ENCODE peak calls at places on chromosomes 7 and 10, in seven cellular contexts. One of them, this sample, is unnamed.

GRCh38 chr7:148079206-148079605 is 511.4 kb upstream of the C7orf33 start:
- DNase-seq in BJ: no peak
- DNase-seq in GM23338: no peak
- DNase-seq in cardiac muscle cell: no peak
- DNase-seq in transverse colon: no peak
- DNase-seq in DND-41: no peak
- DNase-seq in body of pancreas: no peak
- DNase-seq in this sample: no peak

GRCh38 chr7:137715101-137715500 is 131.7 kb downstream of the DGKI start:
- DNase-seq in BJ: no peak
- DNase-seq in GM23338: no peak
- DNase-seq in cardiac muscle cell: peak
- DNase-seq in transverse colon: no peak
- DNase-seq in DND-41: no peak
- DNase-seq in body of pancreas: no peak
- DNase-seq in this sample: no peak

GRCh38 chr7:107982918-107983389 is 20.0 kb downstream of the LAMB1 start:
- DNase-seq in BJ: peak
- DNase-seq in GM23338: no peak
- DNase-seq in cardiac muscle cell: no peak
- DNase-seq in transverse colon: no peak
- DNase-seq in DND-41: no peak
- DNase-seq in body of pancreas: no peak
- DNase-seq in this sample: no peak

GRCh38 chr10:120285408-120285807 is 171.6 kb upstream of the PLPP4 start:
- DNase-seq in BJ: no peak
- DNase-seq in GM23338: no peak
- DNase-seq in cardiac muscle cell: no peak
- DNase-seq in transverse colon: no peak
- DNase-seq in DND-41: no peak
- DNase-seq in body of pancreas: no peak
- DNase-seq in this sample: no peak

GRCh38 chr10:4645836-4646235 is 180.2 kb upstream of the AKR1E2 start:
- DNase-seq in BJ: no peak
- DNase-seq in GM23338: no peak
- DNase-seq in cardiac muscle cell: no peak
- DNase-seq in transverse colon: no peak
- DNase-seq in DND-41: no peak
- DNase-seq in body of pancreas: no peak
- DNase-seq in this sample: no peak

GRCh38 chr10:5873515-5873995 is 16.1 kb downstream of the ANKRD16 start:
- DNase-seq in BJ: peak
- DNase-seq in GM23338: peak
- DNase-seq in cardiac muscle cell: peak
- DNase-seq in transverse colon: peak
- DNase-seq in DND-41: peak
- DNase-seq in body of pancreas: peak
- DNase-seq in this sample: no peak

GRCh38 chr7:100467638-100468373 is 3.7 kb upstream of the SPACDR start:
- DNase-seq in BJ: no peak
- DNase-seq in GM23338: no peak
- DNase-seq in cardiac muscle cell: no peak
- DNase-seq in transverse colon: no peak
- DNase-seq in DND-41: no peak
- DNase-seq in body of pancreas: no peak
- DNase-seq in this sample: no peak

GRCh38 chr10:63480237-63480636 is 14.5 kb upstream of the JMJD1C start:
- DNase-seq in BJ: no peak
- DNase-seq in GM23338: no peak
- DNase-seq in cardiac muscle cell: no peak
- DNase-seq in transverse colon: peak
- DNase-seq in DND-41: no peak
- DNase-seq in body of pancreas: no peak
- DNase-seq in this sample: no peak

GRCh38 chr10:36448760-36449681 is 676.4 kb upstream of the ANKRD30A start:
- DNase-seq in BJ: no peak
- DNase-seq in GM23338: peak
- DNase-seq in cardiac muscle cell: peak
- DNase-seq in transverse colon: no peak
- DNase-seq in DND-41: no peak
- DNase-seq in body of pancreas: no peak
- DNase-seq in this sample: no peak

GRCh38 chr10:78844956-78845355 is 223.8 kb upstream of the ZMIZ1 start:
- DNase-seq in BJ: no peak
- DNase-seq in GM23338: peak
- DNase-seq in cardiac muscle cell: no peak
- DNase-seq in transverse colon: no peak
- DNase-seq in DND-41: no peak
- DNase-seq in body of pancreas: no peak
- DNase-seq in this sample: no peak

GRCh38 chr7:2807455-2807845 is 36.7 kb downstream of the GNA12 start:
- DNase-seq in BJ: no peak
- DNase-seq in GM23338: no peak
- DNase-seq in cardiac muscle cell: peak
- DNase-seq in transverse colon: no peak
- DNase-seq in DND-41: no peak
- DNase-seq in body of pancreas: no peak
- DNase-seq in this sample: no peak
- H3K4me3 ChIP-seq in BJ: no peak
- H3K4me3 ChIP-seq in GM23338: no peak
- H3K4me3 ChIP-seq in cardiac muscle cell: no peak
- H3K4me3 ChIP-seq in transverse colon: no peak
- H3K4me3 ChIP-seq in DND-41: no peak
- H3K4me3 ChIP-seq in body of pancreas: no peak
- H3K4me3 ChIP-seq in this sample: no peak

DNA sequence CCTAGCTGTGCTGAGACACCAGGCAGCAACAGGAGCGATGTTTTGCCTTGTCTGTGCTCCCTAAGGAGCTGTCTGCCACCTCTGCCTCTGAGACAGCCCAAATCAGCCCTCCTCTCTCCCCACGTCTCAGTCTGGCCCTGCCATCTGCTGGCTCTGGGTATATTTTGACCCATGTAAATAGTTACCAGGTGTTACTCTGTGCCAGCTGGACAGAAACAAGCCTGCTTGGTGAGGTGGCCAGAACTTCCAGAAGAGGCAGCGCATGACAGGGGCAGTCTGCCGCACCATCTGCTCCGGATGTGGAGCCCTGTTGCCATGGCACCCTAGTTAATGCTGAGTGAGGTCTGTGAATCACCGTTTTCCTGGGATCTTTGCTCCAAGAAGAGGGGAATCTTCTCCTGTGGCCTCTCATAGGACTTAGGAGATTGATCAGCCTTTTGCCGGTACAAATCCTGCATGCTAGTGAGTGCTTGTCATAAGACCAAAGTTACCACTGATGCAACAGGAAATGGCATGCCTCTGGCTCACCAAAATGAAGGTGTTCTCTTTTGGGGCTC is 31.8 kb downstream of the GSTO2 start:
- DNase-seq in BJ: peak
- DNase-seq in GM23338: no peak
- DNase-seq in cardiac muscle cell: peak
- DNase-seq in transverse colon: peak
- DNase-seq in DND-41: no peak
- DNase-seq in body of pancreas: peak
- DNase-seq in this sample: no peak
- TF ChIP-seq CTCF in BJ: no peak
- TF ChIP-seq CTCF in GM23338: no peak
- TF ChIP-seq CTCF in cardiac muscle cell: no peak
- TF ChIP-seq CTCF in transverse colon: no peak
- TF ChIP-seq CTCF in DND-41: no peak
- TF ChIP-seq CTCF in body of pancreas: no peak
- TF ChIP-seq CTCF in this sample: no peak

DNA sequence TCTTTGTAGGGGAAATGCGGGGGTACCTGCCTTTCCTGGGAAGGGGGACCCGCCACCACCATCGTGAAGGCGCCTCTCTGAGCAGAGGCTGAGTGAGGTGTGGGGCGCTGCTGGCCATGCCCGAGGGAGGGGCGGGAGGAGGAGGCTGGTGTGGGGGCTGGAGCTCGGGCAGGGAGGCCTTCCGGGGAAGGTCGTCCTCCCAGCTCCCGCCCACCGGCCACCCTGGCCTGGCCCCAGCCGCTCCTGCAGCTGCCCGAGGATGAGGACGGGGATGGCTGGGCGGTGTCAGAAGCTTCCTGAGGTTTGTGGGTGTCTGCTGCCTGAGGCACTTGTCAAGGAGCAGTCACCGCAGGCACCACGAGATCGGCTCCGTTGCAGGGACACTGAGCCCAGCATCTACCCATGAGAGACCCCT is 11.4 kb downstream of the PWWP2B start:
- DNase-seq in BJ: no peak
- DNase-seq in GM23338: peak
- DNase-seq in cardiac muscle cell: no peak
- DNase-seq in transverse colon: peak
- DNase-seq in DND-41: no peak
- DNase-seq in body of pancreas: peak
- DNase-seq in this sample: no peak
- H3K4me3 ChIP-seq in BJ: no peak
- H3K4me3 ChIP-seq in GM23338: peak
- H3K4me3 ChIP-seq in cardiac muscle cell: no peak
- H3K4me3 ChIP-seq in transverse colon: no peak
- H3K4me3 ChIP-seq in DND-41: no peak
- H3K4me3 ChIP-seq in body of pancreas: no peak
- H3K4me3 ChIP-seq in this sample: no peak

GRCh38 chr7:77370606-77371005 is 45.5 kb downstream of the GSAP start:
- DNase-seq in BJ: no peak
- DNase-seq in GM23338: no peak
- DNase-seq in cardiac muscle cell: no peak
- DNase-seq in transverse colon: no peak
- DNase-seq in DND-41: no peak
- DNase-seq in body of pancreas: no peak
- DNase-seq in this sample: no peak

GRCh38 chr7:77367976-77368375 is 48.2 kb downstream of the GSAP start:
- DNase-seq in BJ: no peak
- DNase-seq in GM23338: no peak
- DNase-seq in cardiac muscle cell: no peak
- DNase-seq in transverse colon: no peak
- DNase-seq in DND-41: no peak
- DNase-seq in body of pancreas: no peak
- DNase-seq in this sample: no peak

DNA sequence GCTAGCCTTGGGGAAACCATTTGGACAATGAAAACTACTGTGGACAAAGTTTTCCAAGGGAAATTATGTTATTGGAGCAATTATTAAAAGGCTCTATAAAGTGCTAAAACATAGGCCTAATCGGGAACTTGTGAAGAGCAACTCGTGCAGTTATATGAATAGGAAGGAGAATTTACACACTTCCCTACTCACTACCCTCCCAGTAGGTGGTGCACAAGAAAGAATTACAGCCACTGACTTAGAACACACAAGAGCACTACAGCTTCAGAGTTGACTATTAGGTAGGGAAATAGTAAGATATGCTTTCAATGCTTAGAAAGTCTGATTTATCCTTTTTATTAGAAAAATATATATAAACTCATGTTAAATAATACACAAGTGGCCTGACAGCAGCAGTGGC is 47.2 kb downstream of the GSAP start:
- DNase-seq in BJ: no peak
- DNase-seq in GM23338: no peak
- DNase-seq in cardiac muscle cell: peak
- DNase-seq in transverse colon: no peak
- DNase-seq in DND-41: no peak
- DNase-seq in body of pancreas: no peak
- DNase-seq in this sample: no peak
- TF ChIP-seq CTCF in BJ: peak
- TF ChIP-seq CTCF in GM23338: peak
- TF ChIP-seq CTCF in cardiac muscle cell: peak
- TF ChIP-seq CTCF in transverse colon: no peak
- TF ChIP-seq CTCF in DND-41: peak
- TF ChIP-seq CTCF in body of pancreas: no peak
- TF ChIP-seq CTCF in this sample: no peak